ENCODE peak calls at places on chromosomes 13 and 19, in six cellular contexts. One of them, this sample, is unnamed.

GRCh38 chr19:32677657-32678056 is 2.0 kb downstream of the RGS9BP start:
- DNase-seq in breast epithelium: no peak
- DNase-seq in uterus: no peak
- DNase-seq in body of pancreas: no peak
- DNase-seq in heart left ventricle: no peak
- DNase-seq in stomach: no peak
- DNase-seq in this sample: no peak

GRCh38 chr13:28499579-28499978 is 4.7 kb upstream of the FLT1 start:
- DNase-seq in stomach: no peak
- DNase-seq in body of pancreas: no peak
- DNase-seq in heart left ventricle: no peak
- DNase-seq in breast epithelium: no peak
- DNase-seq in uterus: no peak
- DNase-seq in this sample: no peak

GRCh38 chr13:41548031-41548430 is 90.7 kb downstream of the RGCC start:
- DNase-seq in stomach: no peak
- DNase-seq in heart left ventricle: no peak
- DNase-seq in uterus: no peak
- DNase-seq in breast epithelium: no peak
- DNase-seq in body of pancreas: no peak
- DNase-seq in this sample: no peak

GRCh38 chr19:7720351-7720750 is 11.6 kb downstream of the CLEC4G start:
- DNase-seq in stomach: no peak
- DNase-seq in body of pancreas: no peak
- DNase-seq in heart left ventricle: no peak
- DNase-seq in uterus: no peak
- DNase-seq in breast epithelium: no peak
- DNase-seq in this sample: no peak

GRCh38 chr13:102286326-102286725 is 115.5 kb downstream of the FGF14 start:
- DNase-seq in body of pancreas: no peak
- DNase-seq in heart left ventricle: no peak
- DNase-seq in breast epithelium: no peak
- DNase-seq in uterus: no peak
- DNase-seq in stomach: no peak
- DNase-seq in this sample: no peak

GRCh38 chr19:10007811-10008211 is 2.5 kb downstream of the COL5A3 start:
- DNase-seq in breast epithelium: no peak
- DNase-seq in uterus: no peak
- DNase-seq in stomach: no peak
- DNase-seq in heart left ventricle: peak
- DNase-seq in body of pancreas: peak
- DNase-seq in this sample: no peak

GRCh38 chr19:13986348-13986904 is 19.7 kb downstream of the RFX1 start:
- DNase-seq in body of pancreas: peak
- DNase-seq in breast epithelium: peak
- DNase-seq in heart left ventricle: peak
- DNase-seq in stomach: peak
- DNase-seq in uterus: peak
- DNase-seq in this sample: peak

GRCh38 chr13:20960663-20961309 is 58.2 kb upstream of the XPO4 start:
- DNase-seq in stomach: no peak
- DNase-seq in heart left ventricle: no peak
- DNase-seq in breast epithelium: no peak
- DNase-seq in uterus: no peak
- DNase-seq in body of pancreas: no peak
- DNase-seq in this sample: no peak

GRCh38 chr13:75197803-75198202 is 284.2 kb downstream of the TBC1D4 start:
- DNase-seq in stomach: no peak
- DNase-seq in heart left ventricle: no peak
- DNase-seq in uterus: no peak
- DNase-seq in breast epithelium: no peak
- DNase-seq in body of pancreas: no peak
- DNase-seq in this sample: no peak

GRCh38 chr13:101127741-101128353 is 288.5 kb downstream of the NALCN start:
- DNase-seq in stomach: no peak
- DNase-seq in heart left ventricle: no peak
- DNase-seq in body of pancreas: peak
- DNase-seq in breast epithelium: no peak
- DNase-seq in uterus: no peak
- DNase-seq in this sample: no peak

GRCh38 chr13:67184247-67184646 is 45.9 kb downstream of the PCDH9 start:
- DNase-seq in body of pancreas: no peak
- DNase-seq in breast epithelium: no peak
- DNase-seq in uterus: no peak
- DNase-seq in stomach: no peak
- DNase-seq in heart left ventricle: no peak
- DNase-seq in this sample: no peak

GRCh38 chr19:2461751-2462634 is 5.2 kb upstream of the LMNB2 start:
- DNase-seq in breast epithelium: no peak
- DNase-seq in body of pancreas: peak
- DNase-seq in uterus: peak
- DNase-seq in stomach: peak
- DNase-seq in heart left ventricle: peak
- DNase-seq in this sample: no peak

GRCh38 chr13:114077938-114078335 is 54.5 kb downstream of the RASA3 start:
- DNase-seq in uterus: peak
- DNase-seq in body of pancreas: peak
- DNase-seq in breast epithelium: no peak
- DNase-seq in stomach: no peak
- DNase-seq in heart left ventricle: peak
- DNase-seq in this sample: peak

GRCh38 chr13:108957369-108958012 is 328.1 kb downstream of the MYO16 start:
- DNase-seq in breast epithelium: no peak
- DNase-seq in heart left ventricle: no peak
- DNase-seq in uterus: no peak
- DNase-seq in body of pancreas: no peak
- DNase-seq in stomach: no peak
- DNase-seq in this sample: no peak

GRCh38 chr13:33634526-33635111 is 183.3 kb upstream of the RFC3 start:
- DNase-seq in heart left ventricle: no peak
- DNase-seq in body of pancreas: no peak
- DNase-seq in uterus: no peak
- DNase-seq in breast epithelium: no peak
- DNase-seq in stomach: no peak
- DNase-seq in this sample: no peak

GRCh38 chr13:82720961-82721360 is 1161.3 kb downstream of the SLITRK1 start:
- DNase-seq in uterus: no peak
- DNase-seq in breast epithelium: no peak
- DNase-seq in body of pancreas: no peak
- DNase-seq in heart left ventricle: peak
- DNase-seq in stomach: no peak
- DNase-seq in this sample: no peak

GRCh38 chr19:36136975-36137686 is 2.7 kb upstream of the CAPNS1 start:
- DNase-seq in heart left ventricle: peak
- DNase-seq in stomach: peak
- DNase-seq in uterus: no peak
- DNase-seq in breast epithelium: peak
- DNase-seq in body of pancreas: peak
- DNase-seq in this sample: peak

GRCh38 chr13:106919093-106919492 is 351.2 kb upstream of the ARGLU1 start:
- DNase-seq in uterus: no peak
- DNase-seq in stomach: no peak
- DNase-seq in heart left ventricle: no peak
- DNase-seq in breast epithelium: no peak
- DNase-seq in body of pancreas: no peak
- DNase-seq in this sample: no peak

GRCh38 chr13:72774019-72774418 is 7.7 kb downstream of the DIS3 start:
- DNase-seq in uterus: no peak
- DNase-seq in breast epithelium: no peak
- DNase-seq in heart left ventricle: no peak
- DNase-seq in stomach: no peak
- DNase-seq in body of pancreas: no peak
- DNase-seq in this sample: no peak

GRCh38 chr13:101579291-101579802 is 126.9 kb downstream of the ITGBL1 start:
- DNase-seq in body of pancreas: no peak
- DNase-seq in stomach: no peak
- DNase-seq in uterus: no peak
- DNase-seq in heart left ventricle: no peak
- DNase-seq in breast epithelium: no peak
- DNase-seq in this sample: no peak

GRCh38 chr13:102400619-102401125 is 1.2 kb downstream of the FGF14 start:
- DNase-seq in breast epithelium: no peak
- DNase-seq in body of pancreas: peak
- DNase-seq in heart left ventricle: peak
- DNase-seq in stomach: no peak
- DNase-seq in uterus: peak
- DNase-seq in this sample: no peak

GRCh38 chr19:14545716-14546082 is 16.3 kb downstream of the TECR start:
- DNase-seq in heart left ventricle: no peak
- DNase-seq in breast epithelium: no peak
- DNase-seq in uterus: no peak
- DNase-seq in stomach: no peak
- DNase-seq in body of pancreas: no peak
- DNase-seq in this sample: no peak

DNA sequence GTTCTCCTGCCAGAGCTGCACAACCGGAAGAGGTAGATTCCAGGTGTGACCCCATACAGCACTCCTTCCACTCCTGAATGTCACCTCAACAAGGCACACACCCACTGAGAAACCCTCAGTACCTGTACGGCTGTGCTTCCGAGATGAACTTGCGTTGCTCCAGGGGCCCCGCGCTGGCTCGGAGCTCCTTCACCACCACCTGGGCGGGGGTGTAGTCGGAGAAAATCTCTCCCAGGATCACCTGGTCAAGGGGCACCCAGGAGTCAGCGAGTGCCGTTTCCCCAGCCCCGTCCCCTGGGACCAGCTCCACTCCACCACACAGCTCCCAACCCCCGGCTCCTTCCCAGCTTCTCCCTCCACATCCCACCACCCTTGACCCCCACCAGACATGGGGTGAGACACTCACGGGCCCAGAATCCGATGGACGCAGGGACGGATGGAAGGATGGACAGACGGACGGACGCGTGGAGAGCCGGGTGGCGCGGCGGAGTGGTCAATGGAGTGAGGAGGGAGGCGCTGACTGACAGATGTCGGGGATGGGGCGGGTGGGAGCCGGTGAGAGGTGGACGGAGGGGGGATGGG is 2.8 kb downstream of the LMTK3 start:
- DNase-seq in breast epithelium: no peak
- DNase-seq in stomach: no peak
- DNase-seq in body of pancreas: no peak
- DNase-seq in uterus: no peak
- DNase-seq in heart left ventricle: no peak
- DNase-seq in this sample: no peak
- TF ChIP-seq POLR2A in breast epithelium: no peak
- TF ChIP-seq POLR2A in stomach: no peak
- TF ChIP-seq POLR2A in body of pancreas: no peak
- TF ChIP-seq POLR2A in uterus: no peak
- TF ChIP-seq POLR2A in heart left ventricle: no peak
- TF ChIP-seq POLR2A in this sample: no peak

GRCh38 chr19:3479177-3479818 is 1.0 kb downstream of the SMIM24 start:
- DNase-seq in body of pancreas: no peak
- DNase-seq in heart left ventricle: no peak
- DNase-seq in uterus: no peak
- DNase-seq in stomach: peak
- DNase-seq in breast epithelium: no peak
- DNase-seq in this sample: no peak
- H3K4me3 ChIP-seq in body of pancreas: no peak
- H3K4me3 ChIP-seq in heart left ventricle: no peak
- H3K4me3 ChIP-seq in uterus: no peak
- H3K4me3 ChIP-seq in stomach: peak
- H3K4me3 ChIP-seq in breast epithelium: no peak
- H3K4me3 ChIP-seq in this sample: no peak

DNA sequence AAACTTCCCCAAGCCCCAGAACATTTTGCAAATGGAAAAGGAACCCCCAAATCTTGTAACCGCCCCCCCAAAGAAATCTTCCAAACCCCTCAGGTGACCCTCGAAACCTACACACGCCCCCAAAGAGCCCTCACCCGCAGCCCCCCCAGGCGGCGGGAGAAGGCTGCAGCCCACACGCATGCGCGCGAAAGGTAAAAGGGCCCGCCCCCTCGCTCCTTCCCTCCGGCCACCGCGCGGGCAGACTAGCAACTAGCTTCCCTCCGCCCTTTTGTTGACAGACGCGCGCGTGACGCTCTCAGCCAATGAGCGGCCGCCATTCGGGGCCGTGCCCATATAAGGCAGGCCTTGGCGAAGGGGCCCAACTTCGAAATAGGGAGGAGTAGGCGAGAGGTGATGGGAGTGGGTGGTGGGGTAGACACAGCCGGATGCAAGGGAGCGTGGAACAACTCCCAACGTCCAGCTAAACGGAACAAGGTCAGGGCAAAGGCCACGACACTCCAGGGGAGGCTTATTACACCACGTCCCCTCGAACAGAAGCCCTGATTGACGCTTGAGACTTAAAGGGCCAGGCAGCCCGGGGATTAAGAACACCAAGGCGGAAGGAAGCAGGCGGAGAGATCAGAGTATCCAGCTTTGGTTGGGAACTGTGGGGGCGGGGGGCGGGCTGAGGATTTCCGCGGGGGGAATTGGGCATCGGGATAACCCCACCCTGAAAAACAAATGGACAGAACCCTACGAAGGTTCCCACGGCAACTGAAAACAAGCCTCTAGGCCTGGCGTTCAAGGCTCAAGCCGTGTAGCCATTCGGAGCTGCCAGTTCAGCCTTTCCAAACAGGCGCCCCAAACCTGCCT is 13.3 kb downstream of the FBXO46 start:
- DNase-seq in body of pancreas: peak
- DNase-seq in heart left ventricle: peak
- DNase-seq in uterus: peak
- DNase-seq in stomach: peak
- DNase-seq in breast epithelium: peak
- DNase-seq in this sample: peak
- TF ChIP-seq POLR2A in body of pancreas: peak
- TF ChIP-seq POLR2A in heart left ventricle: peak
- TF ChIP-seq POLR2A in uterus: peak
- TF ChIP-seq POLR2A in stomach: peak
- TF ChIP-seq POLR2A in breast epithelium: peak
- TF ChIP-seq POLR2A in this sample: no peak

DNA sequence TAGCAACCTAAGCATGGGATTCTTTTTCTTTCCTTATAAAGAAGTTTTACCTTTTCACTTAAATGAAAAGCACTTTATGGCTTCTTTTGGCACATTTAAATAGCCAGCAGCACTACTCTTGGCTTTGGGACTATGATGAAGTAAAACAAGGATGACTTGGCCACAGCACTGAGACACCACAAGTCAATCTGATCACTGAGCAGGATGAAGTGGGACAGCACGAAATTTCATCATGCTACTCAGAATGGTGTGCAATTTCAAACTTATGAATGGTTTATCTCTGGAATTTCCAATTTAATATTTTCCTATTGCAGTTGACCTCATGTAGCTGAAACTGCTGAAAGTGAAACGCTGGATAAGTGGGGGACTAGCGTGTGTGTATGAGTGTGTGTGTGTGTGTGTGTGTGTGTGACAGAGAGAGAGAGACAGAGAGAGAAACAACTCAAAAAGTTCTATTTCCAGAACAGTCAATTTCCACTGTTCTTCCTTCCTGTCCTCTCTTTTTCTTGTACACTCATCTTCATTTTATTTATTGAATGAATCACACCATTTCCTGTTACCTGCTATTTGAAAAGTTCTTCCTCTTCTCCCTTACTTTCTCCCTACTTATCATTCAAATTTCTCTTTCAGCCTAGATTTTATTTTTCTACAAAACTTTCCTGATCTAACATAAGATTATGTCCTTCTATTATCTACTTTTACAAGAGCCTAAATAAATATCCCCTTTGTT is 414.2 kb upstream of the MIR17HG start:
- DNase-seq in body of pancreas: no peak
- DNase-seq in stomach: no peak
- DNase-seq in uterus: no peak
- DNase-seq in heart left ventricle: no peak
- DNase-seq in breast epithelium: no peak
- DNase-seq in this sample: no peak
- H3K4me3 ChIP-seq in body of pancreas: no peak
- H3K4me3 ChIP-seq in stomach: no peak
- H3K4me3 ChIP-seq in uterus: no peak
- H3K4me3 ChIP-seq in heart left ventricle: no peak
- H3K4me3 ChIP-seq in breast epithelium: no peak
- H3K4me3 ChIP-seq in this sample: no peak

GRCh38 chr19:43474986-43475705 is 9.7 kb upstream of the LYPD3 start:
- DNase-seq in body of pancreas: peak
- DNase-seq in heart left ventricle: peak
- DNase-seq in uterus: peak
- DNase-seq in breast epithelium: peak
- DNase-seq in stomach: peak
- DNase-seq in this sample: peak
- TF ChIP-seq POLR2A in body of pancreas: peak
- TF ChIP-seq POLR2A in heart left ventricle: peak
- TF ChIP-seq POLR2A in uterus: peak
- TF ChIP-seq POLR2A in breast epithelium: no peak
- TF ChIP-seq POLR2A in stomach: no peak
- TF ChIP-seq POLR2A in this sample: no peak